ENCODE peak calls at places on chromosome 18, in six cellular contexts. O is right lobe of liver, L is iPS DF 6.9, Q is lower lobe of right lung, J is aorta, E is spleen. N is an unnamed sample. For H3K4me1 and H3K27me3, the result is how much of the 10 kb centered on the place peaks cover.

GRCh38 chr18:50791599-50792438 is 28.0 kb downstream of the MRO start:
- DNase-seq in O (no peak), L (no peak), Q (no peak), J (no peak), E (no peak), N (no peak)

GRCh38 chr18:34153711-34154110 is 71.0 kb downstream of the NOL4 start:
- DNase-seq in O (no peak), L (no peak), Q (no peak), J (no peak), E (no peak), N (no peak)

GRCh38 chr18:12032786-12033642 is 51.7 kb downstream of the IMPA2 start:
- DNase-seq in O (no peak), L (no peak), Q (no peak), J (peak), E (no peak), N (no peak)

GRCh38 chr18:50203801-50204604 is 9.1 kb upstream of the MYO5B start:
- DNase-seq in O (peak), L (no peak), Q (peak), J (no peak), E (no peak), N (no peak)

GRCh38 chr18:40159141-40160017 is 1795.7 kb upstream of the PIK3C3 start:
- DNase-seq in O (no peak), L (peak), Q (no peak), J (no peak), E (no peak), N (no peak)

GRCh38 chr18:79784965-79785770 is 12.6 kb upstream of the KCNG2 start:
- DNase-seq in O (no peak), L (no peak), Q (peak), J (peak), E (peak), N (peak)

GRCh38 chr18:26456070-26456491 is 92.3 kb downstream of the KCTD1 start:
- DNase-seq in O (no peak), L (no peak), Q (no peak), J (no peak), E (no peak), N (no peak)

GRCh38 chr18:286515-287310 is 18.9 kb upstream of the THOC1 start:
- DNase-seq in O (no peak), L (no peak), Q (no peak), J (no peak), E (no peak), N (no peak)

GRCh38 chr18:3214855-3215637 is 4.7 kb downstream of the MYOM1 start:
- DNase-seq in O (no peak), L (no peak), Q (no peak), J (no peak), E (no peak), N (no peak)

GRCh38 chr18:56869189-56869777 is 218.1 kb downstream of the WDR7 start:
- DNase-seq in O (no peak), L (no peak), Q (no peak), J (no peak), E (no peak), N (no peak)

GRCh38 chr18:57772387-57772799 is 30.7 kb downstream of the ATP8B1 start:
- DNase-seq in O (peak), L (no peak), Q (no peak), J (no peak), E (no peak), N (no peak)

GRCh38 chr18:27707201-27707600 is 469.7 kb downstream of the CDH2 start:
- DNase-seq in O (no peak), L (no peak), Q (no peak), J (no peak), E (no peak), N (no peak)

GRCh38 chr18:79644006-79644665 is 35.5 kb upstream of the CTDP1 start:
- DNase-seq in O (peak), L (peak), Q (peak), J (no peak), E (peak), N (no peak)

GRCh38 chr18:77081387-77081773 is 51.2 kb downstream of the MBP start:
- DNase-seq in O (no peak), L (no peak), Q (no peak), J (no peak), E (no peak), N (no peak)

GRCh38 chr18:11747731-11748130 is 58.7 kb downstream of the GNAL start:
- DNase-seq in O (no peak), L (no peak), Q (no peak), J (no peak), E (no peak), N (no peak)

GRCh38 chr18:50649821-50650220 is 89.9 kb downstream of the MAPK4 start:
- DNase-seq in O (no peak), L (no peak), Q (peak), J (peak), E (no peak), N (no peak)

GRCh38 chr18:9596257-9596656 is 18.1 kb downstream of the PPP4R1 start:
- DNase-seq in O (no peak), L (no peak), Q (no peak), J (no peak), E (no peak), N (no peak)

GRCh38 chr18:7559709-7560319 is 7.3 kb upstream of the PTPRM start:
- DNase-seq in O (peak), L (no peak), Q (no peak), J (no peak), E (no peak), N (no peak)

GRCh38 chr18:61619783-61620182 is 273.0 kb downstream of the RNF152 start:
- DNase-seq in O (no peak), L (no peak), Q (no peak), J (no peak), E (no peak), N (no peak)

GRCh38 chr18:31610841-31611240 is 19.2 kb downstream of the TTR start:
- DNase-seq in O (no peak), L (peak), Q (no peak), J (no peak), E (no peak), N (no peak)

GRCh38 chr18:28193177-28193778 is 16.3 kb upstream of the CDH2 start:
- DNase-seq in O (peak), L (no peak), Q (no peak), J (no peak), E (no peak), N (no peak)

GRCh38 chr18:11909597-11910026 is 1.5 kb upstream of the MPPE1 start:
- DNase-seq in O (no peak), L (no peak), Q (no peak), J (no peak), E (no peak), N (no peak)

GRCh38 chr18:77899972-77900754 is 650.5 kb downstream of the GALR1 start:
- DNase-seq in O (peak), L (peak), Q (no peak), J (no peak), E (peak), N (no peak)

GRCh38 chr18:79208882-79209281 is 139.7 kb downstream of the ATP9B start:
- DNase-seq in O (no peak), L (no peak), Q (no peak), J (no peak), E (no peak), N (no peak)

GRCh38 chr18:77070627-77071026 is 62.0 kb downstream of the MBP start:
- DNase-seq in O (no peak), L (no peak), Q (no peak), J (no peak), E (peak), N (no peak)

GRCh38 chr18:64044616-64045015 is 74.7 kb downstream of the SERPINB8 start:
- DNase-seq in O (no peak), L (no peak), Q (no peak), J (no peak), E (no peak), N (no peak)

GRCh38 chr18:3869848-3870247 is 419.9 kb downstream of the TGIF1 start:
- DNase-seq in O (no peak), L (peak), Q (no peak), J (no peak), E (no peak), N (no peak)

GRCh38 chr18:73690222-73690621 is 457.4 kb downstream of the FBXO15 start:
- DNase-seq in O (no peak), L (no peak), Q (no peak), J (no peak), E (no peak), N (no peak)

GRCh38 chr18:79853993-79854364 is 56.2 kb downstream of the KCNG2 start:
- DNase-seq in O (no peak), L (no peak), Q (no peak), J (peak), E (no peak), N (no peak)

GRCh38 chr18:6835345-6835744 is 105.8 kb downstream of the ARHGAP28 start:
- DNase-seq in O (no peak), L (no peak), Q (no peak), J (no peak), E (no peak), N (no peak)

GRCh38 chr18:901769-902168 is 2.9 kb upstream of the ADCYAP1 start:
- DNase-seq in O (no peak), L (no peak), Q (no peak), J (no peak), E (no peak), N (no peak)

GRCh38 chr18:74722237-74722636 is 124.6 kb downstream of the ZNF407 start:
- DNase-seq in O (no peak), L (no peak), Q (no peak), J (no peak), E (no peak), N (no peak)

GRCh38 chr18:63405986-63406385 is 16.3 kb downstream of the VPS4B start:
- DNase-seq in O (peak), L (no peak), Q (no peak), J (no peak), E (no peak), N (no peak)

GRCh38 chr18:62549755-62550154 is 26.9 kb downstream of the ZCCHC2 start:
- DNase-seq in O (no peak), L (no peak), Q (no peak), J (no peak), E (no peak), N (no peak)

GRCh38 chr18:61502472-61502871 is 169.2 kb downstream of the CDH20 start:
- DNase-seq in O (no peak), L (peak), Q (no peak), J (no peak), E (no peak), N (no peak)

GRCh38 chr18:35618289-35618688 is 36.7 kb downstream of the GALNT1 start:
- DNase-seq in O (no peak), L (no peak), Q (no peak), J (no peak), E (no peak), N (no peak)
- H3K4me1 ChIP-seq in O (under half), L (under half), Q (under half), J (under half), E (half or more), N (under half)

GRCh38 chr18:13503839-13504238 is 222.5 kb downstream of the FAM210A start:
- DNase-seq in O (no peak), L (no peak), Q (no peak), J (no peak), E (no peak), N (no peak)
- H3K27me3 ChIP-seq in O (under half), L (under half), Q (under half), J (under half), E (under half), N (under half)

DNA sequence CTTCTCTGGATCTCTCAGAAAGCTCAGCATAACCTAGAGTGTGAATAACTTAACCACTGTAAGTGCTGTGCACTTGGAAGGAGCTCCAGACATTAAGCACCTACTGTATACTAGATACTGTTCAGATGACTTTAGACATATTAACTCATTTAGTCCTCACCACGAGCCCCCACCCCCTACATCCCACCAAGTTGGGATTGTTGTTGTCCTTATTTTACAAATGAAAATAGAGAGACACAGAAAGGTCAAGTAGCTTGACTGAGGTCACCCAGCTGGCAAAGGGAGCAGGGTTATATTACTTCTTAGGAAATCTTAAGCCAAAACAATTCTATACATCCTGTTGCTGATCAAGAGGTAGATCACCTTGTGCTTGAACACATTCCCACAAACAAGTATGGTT is 234.2 kb upstream of the SMAD2 start:
- DNase-seq in O (no peak), L (no peak), Q (no peak), J (peak), E (no peak), N (no peak)
- H3K4me1 ChIP-seq in O (under half), L (under half), Q (under half), J (under half), E (half or more), N (under half)

GRCh38 chr18:48419268-48420022 is 10.3 kb upstream of the ZBTB7C start:
- DNase-seq in O (no peak), L (no peak), Q (no peak), J (no peak), E (no peak), N (no peak)

GRCh38 chr18:48422947-48423378 is 13.8 kb upstream of the ZBTB7C start:
- DNase-seq in O (no peak), L (no peak), Q (no peak), J (no peak), E (no peak), N (no peak)

GRCh38 chr18:48418000-48418399 is 8.8 kb upstream of the ZBTB7C start:
- DNase-seq in O (no peak), L (no peak), Q (no peak), J (no peak), E (no peak), N (no peak)

DNA sequence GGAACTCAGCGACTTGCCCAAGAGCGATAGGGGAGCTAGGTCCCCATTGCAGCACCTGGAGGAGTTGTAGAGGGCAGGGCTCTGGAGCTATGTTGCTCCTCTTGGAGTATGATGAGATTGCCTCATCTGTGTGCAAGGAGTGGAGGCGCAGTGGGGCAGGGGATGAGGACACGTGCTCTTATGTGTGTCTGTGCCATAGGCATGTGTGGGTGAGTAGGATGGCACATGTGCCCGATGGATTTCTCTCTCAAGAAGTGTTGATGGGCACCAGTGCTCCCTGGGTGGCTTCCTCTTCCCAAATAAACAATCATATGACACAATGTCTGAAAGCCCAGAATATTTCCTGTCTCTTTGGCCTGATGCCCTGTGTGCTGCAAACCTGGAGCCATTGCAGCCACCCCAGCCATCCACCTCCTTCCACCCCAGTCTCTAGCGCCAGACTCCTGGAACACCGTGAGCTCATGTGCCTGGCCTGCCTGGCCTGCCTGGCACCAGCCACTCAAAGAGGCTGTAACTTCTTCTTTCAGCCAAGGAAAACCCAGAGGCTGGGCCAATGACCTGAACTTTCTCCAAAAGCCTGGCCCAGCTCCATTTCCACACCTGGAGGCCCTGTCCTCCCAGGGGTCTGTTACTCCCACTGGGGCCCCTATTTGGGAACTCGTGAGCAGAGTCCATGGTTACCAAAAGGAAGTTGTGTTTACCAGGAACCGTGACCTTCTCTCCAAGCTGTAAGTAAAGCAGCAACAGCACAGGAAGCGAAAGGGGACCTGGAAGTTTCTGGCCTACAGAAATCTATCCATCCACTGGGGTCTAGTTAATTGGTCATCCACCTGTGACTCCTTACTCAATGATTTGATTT is 9.5 kb upstream of the ZBTB7C start:
- DNase-seq in O (no peak), L (no peak), Q (no peak), J (no peak), E (no peak), N (no peak)
- H3K27me3 ChIP-seq in O (under half), L (under half), Q (under half), J (under half), E (under half), N (under half)

GRCh38 chr18:55488473-55488872 is 99.5 kb downstream of the TCF4 start:
- DNase-seq in O (no peak), L (peak), Q (no peak), J (no peak), E (no peak), N (no peak)

GRCh38 chr18:55489742-55490055 is 98.3 kb downstream of the TCF4 start:
- DNase-seq in O (no peak), L (no peak), Q (no peak), J (no peak), E (no peak), N (no peak)

GRCh38 chr18:55489034-55489741 is 98.8 kb downstream of the TCF4 start:
- DNase-seq in O (no peak), L (no peak), Q (no peak), J (no peak), E (no peak), N (no peak)

GRCh38 chr18:55494441-55494840 is 93.6 kb downstream of the TCF4 start:
- DNase-seq in O (no peak), L (no peak), Q (no peak), J (no peak), E (no peak), N (no peak)

DNA sequence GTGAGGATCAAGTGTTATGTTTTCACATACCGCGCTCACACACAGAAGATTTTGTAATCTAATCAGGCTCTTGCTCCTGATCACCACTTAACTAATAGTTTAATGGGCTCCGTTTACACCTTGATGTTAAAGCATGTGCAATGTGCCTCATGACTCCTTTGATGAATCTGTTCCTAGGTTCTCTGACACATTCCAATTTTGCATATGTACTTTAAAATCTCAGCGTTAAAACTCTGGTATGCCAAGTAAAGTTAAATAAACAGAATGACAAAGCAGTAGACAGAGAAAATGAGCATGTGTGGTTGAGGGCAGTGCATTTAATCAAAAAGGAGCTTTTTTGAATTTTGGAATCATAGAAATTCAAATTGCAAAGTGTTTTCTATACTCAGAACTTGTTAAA is 96.4 kb downstream of the TCF4 start:
- DNase-seq in O (no peak), L (no peak), Q (no peak), J (no peak), E (no peak), N (no peak)
- H3K4me1 ChIP-seq in O (under half), L (under half), Q (under half), J (under half), E (under half), N (under half)

GRCh38 chr18:46756559-46757201 is at the start of gene ST8SIA5:
- DNase-seq in O (no peak), L (no peak), Q (no peak), J (no peak), E (no peak), N (no peak)
- H3K27me3 ChIP-seq in O (under half), L (under half), Q (half or more), J (under half), E (under half), N (half or more)

DNA sequence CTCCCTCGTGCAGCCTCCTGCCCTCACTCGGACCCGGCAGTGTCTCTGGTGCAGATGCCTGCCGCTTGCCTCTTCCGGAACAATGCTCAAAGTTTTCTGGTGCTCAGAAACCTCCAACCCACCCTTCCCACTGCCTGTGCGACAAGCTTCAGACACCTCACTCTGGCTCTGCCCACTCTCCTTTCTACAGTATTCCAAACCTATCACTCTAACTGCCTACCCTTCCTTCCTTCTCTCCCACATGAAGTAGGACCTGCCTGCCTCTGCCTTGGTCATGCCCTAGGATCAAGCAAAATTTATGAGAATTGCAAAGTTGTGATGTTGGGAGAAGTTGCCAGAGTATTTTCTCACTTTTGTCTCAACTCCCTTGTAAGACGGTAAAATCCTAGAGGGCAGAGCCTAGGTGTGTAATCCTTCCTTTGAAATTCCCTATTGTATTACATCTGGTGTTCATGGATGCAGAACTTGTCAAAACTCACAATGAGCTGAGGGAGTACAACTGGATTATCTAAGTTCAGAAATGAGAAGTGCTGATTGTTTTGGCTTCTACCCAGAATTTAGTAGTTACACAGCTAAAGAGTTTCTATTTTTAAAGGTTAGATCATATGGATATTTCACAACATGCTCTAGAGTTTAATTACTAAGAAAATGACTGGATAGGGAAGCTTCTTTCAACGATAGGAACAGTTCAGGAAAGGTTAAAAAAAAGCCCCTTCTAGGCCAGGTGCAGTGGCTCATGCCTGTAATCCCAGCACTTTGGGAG is 7.2 kb downstream of the NPC1 start:
- DNase-seq in O (no peak), L (no peak), Q (no peak), J (no peak), E (no peak), N (no peak)
- H3K4me1 ChIP-seq in O (under half), L (under half), Q (half or more), J (under half), E (half or more), N (under half)

DNA sequence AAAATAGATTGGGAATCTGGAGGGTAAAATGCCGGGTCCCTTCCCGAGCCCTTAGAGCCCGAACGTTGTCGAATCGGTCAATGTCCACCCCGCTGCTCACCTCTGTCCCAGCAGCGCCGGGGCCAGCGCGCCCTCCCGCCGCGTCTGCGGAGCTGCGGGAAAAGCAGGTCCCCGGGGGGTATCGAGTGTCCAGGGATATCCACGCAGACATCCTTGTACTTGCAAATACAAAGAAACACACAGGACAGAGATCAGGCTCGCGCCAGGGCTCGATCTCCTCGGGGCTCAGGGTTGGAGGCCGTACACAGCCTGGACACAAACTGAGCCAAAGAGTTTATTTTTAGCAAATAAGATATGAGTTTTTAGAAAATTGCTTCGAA is 2.3 kb upstream of the GATA6 start:
- DNase-seq in O (peak), L (no peak), Q (no peak), J (peak), E (no peak), N (no peak)
- H3K27me3 ChIP-seq in O (under half), L (half or more), Q (half or more), J (under half), E (half or more), N (half or more)